ENCODE peak calls at places on chromosomes 5 and 9, in five cellular contexts. S is A549, D is K562, L is body of pancreas, Q is heart left ventricle. P is an unnamed sample. For H3K9me3, the result is how much of the 10 kb centered on the place peaks cover.

GRCh38 chr5:1643651-1644392 is 120.1 kb upstream of the LPCAT1 start:
- DNase-seq in S (peak), D (no peak), L (no peak), Q (peak), P (no peak)

GRCh38 chr5:622359-622758 is 10.2 kb downstream of the CEP72 start:
- DNase-seq in D (no peak), Q (no peak), S (no peak), L (peak), P (no peak)

GRCh38 chr5:22708770-22709328 is 144.3 kb downstream of the CDH12 start:
- DNase-seq in Q (no peak), S (no peak), D (no peak), L (no peak), P (no peak)

GRCh38 chr5:136014976-136015375 is 13.8 kb upstream of the TGFBI start:
- DNase-seq in S (no peak), D (no peak), L (no peak), Q (no peak), P (no peak)

GRCh38 chr5:157100140-157100679 is 8.6 kb downstream of the HAVCR2 start:
- DNase-seq in Q (no peak), S (no peak), L (no peak), D (no peak), P (no peak)

GRCh38 chr5:40166757-40167156 is 513.0 kb upstream of the PTGER4 start:
- DNase-seq in S (no peak), D (no peak), L (no peak), Q (no peak), P (no peak)

GRCh38 chr9:97559111-97559514 is 57.6 kb downstream of the TMOD1 start:
- DNase-seq in Q (no peak), S (no peak), L (no peak), D (no peak), P (no peak)

GRCh38 chr9:108040783-108041182 is 551.2 kb upstream of the KLF4 start:
- DNase-seq in L (no peak), Q (no peak), D (peak), S (no peak), P (no peak)

GRCh38 chr9:109110326-109111014 is 9.3 kb downstream of the TMEM245 start:
- DNase-seq in S (no peak), D (no peak), L (no peak), Q (no peak), P (no peak)

GRCh38 chr5:32645246-32645645 is 59.9 kb downstream of the SUB1 start:
- DNase-seq in S (no peak), L (no peak), D (no peak), Q (no peak), P (no peak)

GRCh38 chr5:167642779-167643517 is 648.5 kb upstream of the WWC1 start:
- DNase-seq in S (no peak), D (no peak), Q (no peak), L (no peak), P (no peak)

GRCh38 chr5:34055671-34056070 is 12.7 kb upstream of the C1QTNF3 start:
- DNase-seq in D (no peak), S (no peak), L (no peak), Q (no peak), P (no peak)

GRCh38 chr9:107158321-107158720 is 124.8 kb upstream of the RAD23B start:
- DNase-seq in S (peak), D (no peak), L (no peak), Q (no peak), P (no peak)

GRCh38 chr5:33477816-33478215 is 37.1 kb downstream of the TARS1 start:
- DNase-seq in Q (no peak), L (peak), D (no peak), S (no peak), P (no peak)

GRCh38 chr9:82883436-82883835 is 179.5 kb downstream of the RASEF start:
- DNase-seq in S (no peak), L (no peak), Q (no peak), D (no peak), P (no peak)

GRCh38 chr5:14873790-14874189 is 2.2 kb upstream of the ANKH start:
- DNase-seq in Q (no peak), L (no peak), D (no peak), S (no peak), P (no peak)

GRCh38 chr5:170554566-170555267 is 50.9 kb downstream of the KCNIP1 start:
- DNase-seq in Q (no peak), L (no peak), D (no peak), S (no peak), P (peak)

GRCh38 chr5:172854451-172854871 is 20.4 kb downstream of the ERGIC1 start:
- DNase-seq in S (no peak), D (no peak), Q (no peak), L (peak), P (peak)

GRCh38 chr5:126449751-126450271 is 26.6 kb downstream of the GRAMD2B start:
- DNase-seq in S (no peak), Q (no peak), L (no peak), D (no peak), P (no peak)

GRCh38 chr9:133855802-133856592 is 117.8 kb upstream of the SARDH start:
- DNase-seq in S (no peak), D (no peak), Q (peak), L (peak), P (peak)

GRCh38 chr9:119967867-119968535 is 598.8 kb upstream of the BRINP1 start:
- DNase-seq in L (no peak), Q (no peak), S (no peak), D (no peak), P (no peak)

GRCh38 chr5:154189819-154190651 is 498 bp upstream of the GALNT10 start:
- DNase-seq in D (peak), Q (peak), L (peak), S (peak), P (peak)

GRCh38 chr5:76367623-76368366 is 35.3 kb upstream of the IQGAP2 start:
- DNase-seq in D (peak), L (no peak), S (no peak), Q (no peak), P (no peak)

GRCh38 chr5:25427233-25427632 is 782.5 kb upstream of the CDH10 start:
- DNase-seq in Q (no peak), L (no peak), S (no peak), D (no peak), P (no peak)

GRCh38 chr9:96596601-96597111 is 23.0 kb downstream of the CDC14B start:
- DNase-seq in L (no peak), Q (no peak), D (no peak), S (no peak), P (no peak)

GRCh38 chr5:169646856-169647255 is 9.8 kb downstream of the DOCK2 start:
- DNase-seq in Q (no peak), D (no peak), S (no peak), L (no peak), P (no peak)

GRCh38 chr5:132050661-132051371 is 9.6 kb upstream of the IL3 start:
- DNase-seq in Q (peak), L (no peak), S (no peak), D (no peak), P (no peak)

GRCh38 chr5:1755321-1755949 is 44.2 kb downstream of the MRPL36 start:
- DNase-seq in D (no peak), S (no peak), L (peak), Q (peak), P (peak)

GRCh38 chr9:79013715-79014610 is 557.8 kb upstream of the TLE4 start:
- DNase-seq in D (no peak), S (no peak), Q (no peak), L (no peak), P (no peak)

GRCh38 chr9:123355761-123356520 is at the start of gene CRB2:
- DNase-seq in L (no peak), D (peak), Q (no peak), S (no peak), P (no peak)

GRCh38 chr9:105330755-105331154 is 86.3 kb downstream of the SLC44A1 start:
- DNase-seq in L (no peak), Q (no peak), S (no peak), D (no peak), P (no peak)

GRCh38 chr5:177111720-177112394 is 21.7 kb upstream of the NSD1 start:
- DNase-seq in S (peak), Q (peak), L (peak), D (peak), P (peak)

GRCh38 chr5:112776301-112776856 is 38.7 kb downstream of the APC start:
- DNase-seq in S (no peak), Q (no peak), D (no peak), L (no peak), P (no peak)

GRCh38 chr5:159310492-159310891 is 19.8 kb downstream of the IL12B start:
- DNase-seq in Q (no peak), L (no peak), S (no peak), D (no peak), P (peak)

GRCh38 chr5:180350711-180351110 is 2.4 kb downstream of the GFPT2 start:
- DNase-seq in S (no peak), D (no peak), Q (peak), L (no peak), P (no peak)

GRCh38 chr9:126125177-126125576 is 201.5 kb upstream of the MVB12B start:
- DNase-seq in L (no peak), Q (no peak), D (no peak), S (no peak), P (no peak)

GRCh38 chr9:114378016-114378415 is 9.8 kb downstream of the AKNA start:
- DNase-seq in L (peak), D (no peak), Q (peak), S (no peak), P (no peak)

GRCh38 chr5:7261049-7261448 is 134.9 kb upstream of the ADCY2 start:
- DNase-seq in S (peak), D (peak), Q (no peak), L (peak), P (no peak)

GRCh38 chr5:926416-927171 is 33.9 kb downstream of the TRIP13 start:
- DNase-seq in L (peak), Q (no peak), S (no peak), D (peak), P (no peak)

GRCh38 chr5:56658972-56659371 is 156.4 kb upstream of the MAP3K1 start:
- DNase-seq in Q (no peak), L (no peak), D (no peak), S (no peak), P (no peak)

GRCh38 chr5:56662891-56663290 is 152.5 kb upstream of the MAP3K1 start:
- DNase-seq in D (no peak), Q (no peak), S (no peak), L (no peak), P (no peak)

GRCh38 chr5:56663523-56663922 is 151.8 kb upstream of the MAP3K1 start:
- DNase-seq in Q (no peak), L (no peak), S (no peak), D (no peak), P (no peak)

GRCh38 chr5:56656816-56657740 is 158.3 kb upstream of the MAP3K1 start:
- DNase-seq in D (no peak), L (no peak), Q (no peak), S (no peak), P (no peak)

GRCh38 chr5:56659991-56660390 is 155.4 kb upstream of the MAP3K1 start:
- DNase-seq in L (no peak), S (no peak), D (no peak), Q (no peak), P (no peak)
- H3K9me3 ChIP-seq in L (under half), S (under half), D (under half), Q (under half), P (under half)

GRCh38 chr9:4984171-4984570 is 901 bp upstream of the JAK2 start:
- DNase-seq in L (no peak), Q (no peak), D (no peak), S (peak), P (no peak)
- H3K4me3 ChIP-seq in L (peak), Q (peak), D (peak), S (peak), P (peak)

DNA sequence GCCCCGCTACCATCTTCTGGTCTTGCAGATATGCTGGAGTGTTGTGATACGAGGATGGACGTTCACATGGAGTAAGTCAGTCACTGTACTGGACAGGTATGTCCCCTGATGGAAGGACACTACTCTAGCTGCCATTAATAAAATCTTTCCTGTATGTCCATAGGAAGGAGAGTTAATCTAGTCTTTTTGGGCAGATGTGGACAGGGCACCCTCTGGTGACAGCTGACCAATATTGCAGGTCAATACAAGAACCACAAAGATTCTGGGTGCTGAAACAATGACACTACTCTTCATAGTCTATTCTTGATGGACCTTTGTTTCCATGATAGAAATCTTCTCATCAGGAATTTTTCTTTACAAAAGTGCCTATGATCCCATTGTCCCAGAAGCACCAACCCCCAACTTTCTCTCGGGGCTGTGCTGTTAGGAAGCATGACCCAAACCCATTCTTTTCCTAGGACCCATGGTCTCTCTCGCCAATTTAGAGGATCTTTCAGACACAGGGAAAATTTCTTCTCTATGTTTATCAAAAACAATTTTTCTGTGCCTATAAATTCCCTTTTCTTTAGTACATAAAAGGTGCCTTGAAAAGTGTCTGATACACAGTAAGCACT is 376.9 kb downstream of the DTWD2 start:
- DNase-seq in S (peak), Q (no peak), L (no peak), D (peak), P (peak)
- TF ChIP-seq POLR2A in S (no peak), Q (no peak), L (no peak), D (no peak), P (no peak)

GRCh38 chr5:163917741-163918140 is 412.3 kb downstream of the MAT2B start:
- DNase-seq in Q (no peak), S (no peak), D (no peak), L (no peak), P (no peak)
- H3K9me3 ChIP-seq in Q (under half), S (under half), D (under half), L (under half), P (under half)

DNA sequence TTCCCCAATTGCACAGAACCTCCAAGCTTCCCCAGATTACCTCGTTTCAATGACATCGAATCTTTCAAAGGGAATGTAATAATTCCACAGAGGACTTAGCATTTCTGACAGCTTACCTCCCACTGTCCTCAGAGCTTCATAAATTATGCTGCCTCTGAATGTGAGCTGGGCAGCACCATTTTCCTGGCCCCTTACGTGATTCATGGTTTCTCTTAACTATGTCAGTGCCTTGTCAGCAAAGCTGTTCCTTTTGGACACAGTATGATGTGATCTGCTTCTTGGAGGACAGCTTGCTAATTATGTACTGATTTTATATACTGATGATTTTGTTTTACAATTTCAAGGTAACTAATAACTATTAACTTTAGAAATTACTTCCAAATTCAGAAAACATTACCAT is 27.7 kb upstream of the SSBP2 start:
- DNase-seq in Q (no peak), D (no peak), S (no peak), L (no peak), P (no peak)
- H3K4me3 ChIP-seq in Q (peak), D (peak), S (no peak), L (no peak), P (peak)